ENCODE peak calls at places on chromosomes 6 and 20, in seven cellular contexts. H is right lobe of liver, L is thyroid gland, Z is BE2C, R is keratinocyte, A is heart right ventricle, G is fibroblast of lung. X is an unnamed sample. For H3K4me1, the result is how much of the 10 kb centered on the place peaks cover.

GRCh38 chr6:16712931-16713484 is 48.3 kb downstream of the ATXN1 start:
- DNase-seq in H (no peak), L (no peak), Z (peak), R (peak), A (no peak), G (peak), X (peak)

GRCh38 chr6:125041740-125042459 is 79.7 kb downstream of the RNF217 start:
- DNase-seq in H (no peak), L (no peak), Z (no peak), R (peak), A (no peak), G (peak), X (no peak)

GRCh38 chr6:166305562-166306117 is 2.6 kb downstream of the PRR18 start:
- DNase-seq in H (no peak), L (no peak), Z (no peak), R (no peak), A (no peak), G (no peak), X (no peak)

GRCh38 chr6:39301606-39302005 is 12.6 kb downstream of the KCNK17 start:
- DNase-seq in H (no peak), L (no peak), Z (peak), R (no peak), A (no peak), G (no peak), X (no peak)

GRCh38 chr20:41260734-41261220 is 56.8 kb downstream of the ZHX3 start:
- DNase-seq in H (no peak), L (no peak), Z (no peak), R (no peak), A (no peak), G (no peak), X (no peak)

GRCh38 chr6:141752677-141753076 is 380.0 kb upstream of the GJE1 start:
- DNase-seq in H (no peak), L (no peak), Z (no peak), R (no peak), A (no peak), G (no peak), X (no peak)

GRCh38 chr20:50580016-50580747 is 70.0 kb downstream of the PTPN1 start:
- DNase-seq in H (peak), L (peak), Z (peak), R (no peak), A (peak), G (peak), X (peak)

GRCh38 chr6:16755544-16755943 is 5.7 kb downstream of the ATXN1 start:
- DNase-seq in H (no peak), L (no peak), Z (no peak), R (no peak), A (no peak), G (no peak), X (no peak)

GRCh38 chr6:28474441-28475219 is 31.3 kb upstream of the ZSCAN23 start:
- DNase-seq in H (no peak), L (no peak), Z (peak), R (peak), A (no peak), G (peak), X (no peak)

GRCh38 chr6:55578537-55579363 is at the start of gene HMGCLL1:
- DNase-seq in H (peak), L (peak), Z (peak), R (no peak), A (peak), G (peak), X (peak)

GRCh38 chr6:17584241-17584803 is 15.8 kb upstream of the FAM8A1 start:
- DNase-seq in H (no peak), L (peak), Z (peak), R (no peak), A (no peak), G (peak), X (no peak)

GRCh38 chr6:167910652-167911051 is 83.9 kb downstream of the AFDN start:
- DNase-seq in H (no peak), L (no peak), Z (no peak), R (no peak), A (no peak), G (no peak), X (no peak)

GRCh38 chr6:82013561-82014275 is 233.8 kb downstream of the IBTK start:
- DNase-seq in H (no peak), L (no peak), Z (no peak), R (no peak), A (no peak), G (peak), X (peak)

GRCh38 chr6:79782775-79783174 is 151.6 kb downstream of the SH3BGRL2 start:
- DNase-seq in H (no peak), L (no peak), Z (no peak), R (no peak), A (no peak), G (no peak), X (no peak)

GRCh38 chr6:119312875-119313338 is 36.7 kb downstream of the MAN1A1 start:
- DNase-seq in H (no peak), L (no peak), Z (no peak), R (no peak), A (no peak), G (no peak), X (no peak)

GRCh38 chr20:47501483-47502270 is at the start of gene NCOA3:
- DNase-seq in H (peak), L (peak), Z (peak), R (peak), A (peak), G (peak), X (peak)

GRCh38 chr20:20593447-20594170 is 118.8 kb downstream of the RALGAPA2 start:
- DNase-seq in H (no peak), L (no peak), Z (peak), R (no peak), A (no peak), G (peak), X (no peak)

GRCh38 chr20:61896058-61896961 is 169.4 kb downstream of the TAF4 start:
- DNase-seq in H (no peak), L (peak), Z (peak), R (no peak), A (peak), G (peak), X (no peak)

GRCh38 chr6:75532521-75532920 is 38.9 kb upstream of the FILIP1 start:
- DNase-seq in H (no peak), L (no peak), Z (no peak), R (no peak), A (no peak), G (peak), X (no peak)

GRCh38 chr6:62338477-62338876 is 52.5 kb upstream of the KHDRBS2 start:
- DNase-seq in H (no peak), L (no peak), Z (no peak), R (no peak), A (no peak), G (no peak), X (no peak)

GRCh38 chr20:51569815-51570741 is 27.6 kb upstream of the NFATC2 start:
- DNase-seq in H (no peak), L (no peak), Z (no peak), R (no peak), A (peak), G (peak), X (no peak)

GRCh38 chr6:88730602-88731001 is 232.8 kb downstream of the RNGTT start:
- DNase-seq in H (no peak), L (no peak), Z (no peak), R (no peak), A (no peak), G (peak), X (no peak)

GRCh38 chr6:31794294-31794865 is 1.2 kb downstream of the VARS1 start:
- DNase-seq in H (no peak), L (no peak), Z (no peak), R (no peak), A (no peak), G (peak), X (no peak)

GRCh38 chr6:166624275-166624674 is 2.8 kb downstream of the RPS6KA2 start:
- DNase-seq in H (no peak), L (peak), Z (no peak), R (no peak), A (no peak), G (peak), X (no peak)

GRCh38 chr6:114342826-114343781 is at the start of gene HS3ST5:
- DNase-seq in H (peak), L (peak), Z (peak), R (no peak), A (peak), G (peak), X (no peak)

GRCh38 chr20:63483834-63484233 is 11.4 kb upstream of the KCNQ2 start:
- DNase-seq in H (no peak), L (no peak), Z (peak), R (no peak), A (no peak), G (no peak), X (no peak)

GRCh38 chr6:47169785-47170685 is 127.9 kb upstream of the ADGRF1 start:
- DNase-seq in H (no peak), L (no peak), Z (no peak), R (peak), A (no peak), G (peak), X (no peak)

GRCh38 chr6:27492776-27493175 is 19.9 kb upstream of the ZNF184 start:
- DNase-seq in H (no peak), L (no peak), Z (no peak), R (no peak), A (no peak), G (no peak), X (no peak)

GRCh38 chr6:36692220-36692619 is 5.4 kb upstream of the RAB44 start:
- DNase-seq in H (no peak), L (no peak), Z (no peak), R (no peak), A (no peak), G (no peak), X (no peak)

GRCh38 chr6:5214570-5215052 is 46.1 kb downstream of the LYRM4 start:
- DNase-seq in H (no peak), L (peak), Z (peak), R (no peak), A (peak), G (no peak), X (no peak)

GRCh38 chr6:3745566-3746118 is 5.9 kb downstream of the PXDC1 start:
- DNase-seq in H (no peak), L (no peak), Z (no peak), R (no peak), A (no peak), G (no peak), X (no peak)
- H3K4me1 ChIP-seq in H (under half), L (half or more), Z (under half), R (under half), A (half or more), G (under half), X (under half)

DNA sequence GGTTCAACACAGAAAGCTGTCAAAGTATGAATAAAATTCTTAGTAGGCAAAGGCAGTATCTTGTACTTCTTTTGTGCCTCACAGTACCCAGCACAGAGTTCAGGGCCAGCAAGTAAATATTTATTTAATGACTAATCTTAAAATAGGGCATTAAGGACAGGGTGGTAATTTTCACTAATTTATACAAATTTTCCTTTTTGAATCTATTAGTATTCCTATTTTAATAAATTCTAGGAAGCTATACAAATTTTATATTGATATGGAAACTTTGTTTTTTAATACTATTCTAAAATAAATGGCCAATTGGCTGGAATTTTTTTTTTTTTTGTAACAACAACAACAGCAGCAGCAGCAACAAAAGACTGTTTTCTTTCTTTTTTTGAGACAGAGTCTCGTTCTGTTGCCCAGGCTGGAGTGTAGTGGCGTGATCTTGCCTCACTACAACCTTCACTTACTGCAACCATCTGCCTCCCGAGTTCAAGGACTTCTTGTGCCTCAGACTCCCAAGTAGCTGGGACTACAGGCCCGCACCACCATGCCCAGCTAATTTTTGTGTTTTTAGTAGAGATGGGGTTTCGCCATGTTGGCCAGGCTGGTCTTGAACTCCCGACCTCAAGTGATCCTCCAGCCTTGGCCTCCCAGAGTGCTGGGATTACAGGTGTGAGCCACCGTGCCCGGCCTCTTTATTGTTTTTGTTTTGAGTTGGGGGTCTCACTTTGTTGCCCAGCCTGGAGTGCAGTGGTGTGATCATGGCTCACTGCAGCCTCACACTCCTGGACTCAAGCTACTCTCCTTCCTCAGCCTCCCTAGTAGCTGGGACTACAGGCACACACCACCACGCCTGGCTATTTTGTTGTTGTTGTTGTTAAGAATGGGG is 85.2 kb downstream of the FKBP5 start:
- DNase-seq in H (no peak), L (no peak), Z (no peak), R (no peak), A (no peak), G (peak), X (no peak)
- H3K4me1 ChIP-seq in H (under half), L (half or more), Z (under half), R (half or more), A (half or more), G (under half), X (under half)

DNA sequence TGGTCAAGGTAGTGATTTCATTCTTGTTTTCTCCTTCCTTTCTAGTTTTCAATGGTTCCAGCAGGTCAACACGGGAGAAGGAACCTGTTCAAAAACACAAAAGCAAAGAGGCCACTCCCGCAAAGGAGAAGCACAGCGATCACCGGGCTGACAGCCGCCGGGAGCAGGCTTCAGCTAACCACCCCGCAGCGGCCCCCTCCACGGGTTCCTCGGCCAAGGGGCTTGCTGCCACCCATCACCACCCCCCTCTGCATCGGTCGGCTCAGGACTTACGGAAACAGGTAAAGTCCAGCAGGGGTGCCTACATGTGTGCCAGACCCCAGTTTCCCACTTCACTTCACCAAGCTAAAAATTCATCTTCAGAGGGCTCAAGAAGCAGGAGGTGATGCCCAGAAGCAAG is 175.6 kb downstream of the DTNBP1 start:
- DNase-seq in H (no peak), L (no peak), Z (no peak), R (no peak), A (no peak), G (no peak), X (no peak)
- H3K4me1 ChIP-seq in H (under half), L (under half), Z (under half), R (under half), A (under half), G (under half), X (under half)

GRCh38 chr6:54037277-54037779 is 73.9 kb upstream of the MLIP start:
- DNase-seq in H (no peak), L (no peak), Z (no peak), R (no peak), A (no peak), G (no peak), X (no peak)
- H3K4me1 ChIP-seq in H (under half), L (under half), Z (under half), R (under half), A (under half), G (under half), X (under half)

GRCh38 chr6:50780382-50780781 is 38.3 kb upstream of the TFAP2B start:
- DNase-seq in H (no peak), L (no peak), Z (no peak), R (no peak), A (no peak), G (no peak), X (no peak)

DNA sequence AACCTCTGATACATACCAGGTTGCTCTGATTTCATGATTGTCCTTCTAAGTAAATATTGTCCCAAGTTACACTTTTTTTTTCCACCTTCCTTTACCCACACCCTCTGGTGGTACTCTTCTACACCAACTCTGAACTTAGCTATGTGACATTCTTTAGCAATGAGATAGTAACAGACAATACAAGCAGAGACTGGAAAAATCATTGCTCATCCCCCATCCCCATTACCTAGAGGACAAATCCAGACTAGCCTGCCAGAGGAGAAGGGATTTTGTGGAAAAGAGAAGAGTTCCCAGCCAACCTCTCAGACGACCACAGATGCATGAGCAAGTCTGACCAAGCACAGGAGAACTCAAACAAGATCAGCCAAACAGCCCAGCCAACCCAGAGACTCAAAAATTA is 32.8 kb upstream of the TFAP2B start:
- DNase-seq in H (no peak), L (no peak), Z (no peak), R (peak), A (no peak), G (no peak), X (no peak)
- H3K4me1 ChIP-seq in H (under half), L (under half), Z (under half), R (under half), A (under half), G (under half), X (under half)